ENCODE peak calls at places on chromosome 3, in five cellular contexts. V, Q, H, W and U are unnamed samples.

GRCh38 chr3:61627768-61628185 is 66.4 kb downstream of the PTPRG start:
- DNase-seq in V (no peak), Q (no peak), W (no peak), H (peak), U (no peak)

GRCh38 chr3:134693804-134694203 is 43.0 kb upstream of the KY start:
- DNase-seq in V (no peak), W (no peak), H (no peak), Q (no peak), U (no peak)

GRCh38 chr3:172913911-172914730 is 163.6 kb downstream of the ECT2 start:
- DNase-seq in V (no peak), H (no peak), W (no peak), Q (no peak), U (no peak)

GRCh38 chr3:29718661-29719065 is 437.8 kb downstream of the RBMS3 start:
- DNase-seq in V (no peak), W (no peak), Q (no peak), H (no peak), U (no peak)

GRCh38 chr3:13020159-13020558 is 53.1 kb downstream of the IQSEC1 start:
- DNase-seq in H (no peak), V (no peak), W (peak), Q (no peak), U (no peak)

GRCh38 chr3:50396502-50396901 is 37.2 kb upstream of the TMEM115 start:
- DNase-seq in V (no peak), Q (no peak), W (no peak), H (no peak), U (no peak)

GRCh38 chr3:96267577-96267976 is 546.8 kb upstream of the EPHA6 start:
- DNase-seq in Q (no peak), V (no peak), H (no peak), W (no peak), U (no peak)

GRCh38 chr3:123120546-123120945 is 53.7 kb downstream of the PDIA5 start:
- DNase-seq in V (no peak), W (no peak), Q (no peak), H (no peak), U (no peak)

GRCh38 chr3:43921056-43921455 is 230.3 kb downstream of the ABHD5 start:
- DNase-seq in Q (no peak), W (no peak), H (no peak), V (no peak), U (no peak)

GRCh38 chr3:185822221-185822956 is 2.5 kb downstream of the IGF2BP2 start:
- DNase-seq in W (no peak), Q (no peak), H (no peak), V (no peak), U (no peak)

GRCh38 chr3:114121996-114122709 is 56.7 kb downstream of the DRD3 start:
- DNase-seq in W (no peak), H (peak), Q (no peak), V (no peak), U (no peak)

GRCh38 chr3:152350139-152350538 is 81.4 kb downstream of the MBNL1 start:
- DNase-seq in Q (no peak), H (no peak), V (no peak), W (no peak), U (no peak)

GRCh38 chr3:42195879-42196330 is 70.1 kb downstream of the CCK start:
- DNase-seq in H (no peak), W (no peak), V (no peak), Q (no peak), U (no peak)

GRCh38 chr3:172203522-172204258 is 164.3 kb downstream of the FNDC3B start:
- DNase-seq in H (no peak), W (no peak), V (no peak), Q (no peak), U (no peak)

GRCh38 chr3:194251007-194251406 is 100.1 kb downstream of the CPN2 start:
- DNase-seq in Q (no peak), V (no peak), H (no peak), W (no peak), U (no peak)

GRCh38 chr3:167394003-167394402 is 13.9 kb upstream of the ZBBX start:
- DNase-seq in H (no peak), W (no peak), V (no peak), Q (no peak), U (no peak)

GRCh38 chr3:25045291-25045690 is 382.8 kb upstream of the RARB start:
- DNase-seq in H (no peak), V (no peak), Q (no peak), W (no peak), U (no peak)

GRCh38 chr3:172367205-172368105 is 80.8 kb downstream of the GHSR start:
- DNase-seq in W (no peak), V (no peak), H (no peak), Q (no peak), U (no peak)

GRCh38 chr3:27880969-27881892 is 159.1 kb upstream of the EOMES start:
- DNase-seq in W (peak), H (no peak), Q (peak), V (peak), U (no peak)

GRCh38 chr3:139427283-139428060 is 38.0 kb upstream of the COPB2 start:
- DNase-seq in W (no peak), Q (no peak), V (no peak), H (peak), U (no peak)

GRCh38 chr3:127052121-127052561 is 69.2 kb downstream of the PLXNA1 start:
- DNase-seq in H (no peak), V (no peak), W (peak), Q (no peak), U (no peak)

GRCh38 chr3:153601422-153601853 is 439.4 kb downstream of the RAP2B start:
- DNase-seq in V (no peak), W (no peak), H (no peak), Q (no peak), U (no peak)

GRCh38 chr3:71784914-71785593 is at the start of gene PROK2:
- DNase-seq in V (peak), H (no peak), W (no peak), Q (peak), U (no peak)

GRCh38 chr3:191378142-191378541 is 47.8 kb upstream of the UTS2B start:
- DNase-seq in W (no peak), H (no peak), Q (no peak), V (no peak), U (no peak)

GRCh38 chr3:196947860-196948441 is 5.6 kb upstream of the NCBP2 start:
- DNase-seq in V (no peak), Q (no peak), W (no peak), H (no peak), U (no peak)

GRCh38 chr3:132509096-132509495 is 88.0 kb upstream of the ACKR4 start:
- DNase-seq in Q (no peak), H (no peak), W (no peak), V (no peak), U (no peak)

GRCh38 chr3:174329321-174329720 is 529.8 kb upstream of the NAALADL2 start:
- DNase-seq in V (no peak), W (no peak), H (no peak), Q (no peak), U (no peak)

GRCh38 chr3:129278439-129278969 is at the start of gene HMCES:
- DNase-seq in Q (peak), V (peak), H (peak), W (peak), U (peak)

GRCh38 chr3:46947981-46948791 is 28.4 kb downstream of the CCDC12 start:
- DNase-seq in Q (peak), H (no peak), W (peak), V (peak), U (no peak)

GRCh38 chr3:190728574-190729246 is 133.8 kb downstream of the GMNC start:
- DNase-seq in V (no peak), W (no peak), H (no peak), Q (no peak), U (no peak)

GRCh38 chr3:19284974-19285373 is 136.7 kb downstream of the KCNH8 start:
- DNase-seq in Q (no peak), W (no peak), V (no peak), H (no peak), U (no peak)